ENCODE peak calls at places on chromosomes 2 and 18, in four cellular contexts. Y, L, S and V are unnamed samples.

GRCh38 chr2:216838146-216838545 is 21.7 kb downstream of the TNP1 start:
- DNase-seq in S (no peak), Y (no peak), L (peak), V (no peak)

GRCh38 chr2:201880620-201881381 is 74.5 kb downstream of the CDK15 start:
- DNase-seq in Y (no peak), L (no peak), S (no peak), V (no peak)

GRCh38 chr2:129253461-129253812 is 726.0 kb upstream of the RAB6C start:
- DNase-seq in L (no peak), S (no peak), Y (peak), V (no peak)

GRCh38 chr2:112840068-112840445 is 3.5 kb upstream of the IL1B start:
- DNase-seq in Y (no peak), L (no peak), S (no peak), V (no peak)

GRCh38 chr18:58313491-58314032 is 269.5 kb downstream of the NEDD4L start:
- DNase-seq in L (no peak), S (no peak), Y (no peak), V (no peak)

GRCh38 chr18:27785815-27786537 is 391.0 kb downstream of the CDH2 start:
- DNase-seq in Y (no peak), L (no peak), S (no peak), V (no peak)

GRCh38 chr2:189601043-189601442 is 20.5 kb upstream of the SLC40A1 start:
- DNase-seq in Y (peak), L (no peak), S (no peak), V (no peak)

GRCh38 chr2:4247796-4248195 is 544.4 kb downstream of the DCDC2C start:
- DNase-seq in Y (no peak), L (no peak), S (no peak), V (no peak)

GRCh38 chr2:233320470-233320869 is 12.9 kb downstream of the SAG start:
- DNase-seq in L (no peak), Y (no peak), S (no peak), V (no peak)

GRCh38 chr2:224086226-224086911 is 47.3 kb upstream of the SERPINE2 start:
- DNase-seq in L (no peak), S (no peak), Y (peak), V (no peak)

GRCh38 chr2:228094377-228094921 is 87.0 kb downstream of the SPHKAP start:
- DNase-seq in Y (no peak), L (no peak), S (no peak), V (no peak)

GRCh38 chr2:207480521-207481034 is 49.2 kb upstream of the CREB1 start:
- DNase-seq in L (no peak), Y (no peak), S (no peak), V (peak)

DNA sequence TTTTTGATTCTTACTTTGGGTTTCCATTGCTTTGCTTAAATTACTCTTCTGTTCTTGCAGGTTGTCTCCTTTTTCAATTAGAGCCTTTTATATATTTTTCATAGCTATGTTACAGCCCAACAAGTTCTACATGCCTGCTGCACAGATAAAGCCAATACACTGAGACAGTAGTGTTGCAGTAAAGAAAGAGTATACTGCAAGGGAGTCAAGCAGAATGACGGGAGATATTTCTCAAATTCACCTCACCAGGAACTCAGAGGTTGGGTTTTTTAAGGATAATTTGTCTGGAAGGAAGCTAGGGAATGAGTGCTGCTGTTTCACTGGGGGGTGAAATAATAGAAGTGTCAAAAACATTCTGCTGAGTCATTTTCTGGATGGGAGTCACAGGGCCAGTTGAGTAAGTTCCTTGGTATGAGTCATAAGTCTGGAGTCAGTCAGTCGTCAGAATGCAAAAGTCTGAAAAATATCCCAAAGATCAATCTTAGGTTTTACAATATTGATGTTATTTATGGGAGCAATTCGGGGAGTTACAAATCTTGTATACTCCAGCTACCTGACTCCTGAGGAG is 193.0 kb upstream of the RGPD4 start:
- DNase-seq in L (no peak), Y (peak), S (no peak), V (no peak)
- H3K27ac ChIP-seq in L (no peak), Y (no peak), S (no peak), V (no peak)

GRCh38 chr2:14720739-14721138 is 88.2 kb downstream of the LRATD1 start:
- DNase-seq in L (no peak), S (no peak), Y (no peak), V (no peak)

GRCh38 chr2:14720319-14720718 is 87.8 kb downstream of the LRATD1 start:
- DNase-seq in Y (peak), L (no peak), S (no peak), V (no peak)

GRCh38 chr2:14723684-14724083 is 91.2 kb downstream of the LRATD1 start:
- DNase-seq in Y (no peak), L (no peak), S (no peak), V (no peak)

GRCh38 chr2:14717131-14717530 is 84.6 kb downstream of the LRATD1 start:
- DNase-seq in Y (no peak), S (no peak), L (no peak), V (no peak)

DNA sequence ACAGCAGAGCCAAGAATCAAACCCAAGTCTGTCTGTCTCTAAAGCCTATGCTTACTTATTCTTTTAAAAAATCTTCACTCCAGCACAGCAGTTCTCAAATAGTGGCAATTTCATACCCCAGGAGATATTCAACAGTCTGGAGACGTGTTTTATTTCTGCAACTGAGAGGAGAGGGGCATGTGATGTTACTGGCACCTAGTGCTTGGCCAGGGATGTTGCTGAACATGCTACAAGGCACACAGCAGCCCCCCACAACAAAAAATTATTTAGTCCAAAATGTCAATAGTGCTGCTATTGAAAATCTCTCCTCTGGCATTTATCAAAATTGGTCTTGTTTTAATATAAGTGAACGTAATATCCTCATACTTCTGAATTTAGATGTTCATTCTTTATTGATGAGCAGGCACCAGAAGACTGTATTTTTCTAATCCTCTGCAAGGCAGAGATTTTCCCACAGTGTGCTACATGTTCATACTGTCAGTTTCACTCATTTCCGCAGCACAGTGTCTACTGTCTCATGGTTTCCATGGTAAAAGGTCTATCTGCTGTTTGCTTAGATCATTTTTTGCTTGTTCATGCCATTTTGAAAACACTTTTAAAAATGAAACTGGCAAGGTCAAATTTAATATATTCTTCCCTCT is 90.5 kb downstream of the LRATD1 start:
- DNase-seq in Y (no peak), L (no peak), S (no peak), V (no peak)
- TF ChIP-seq CTCF in Y (no peak), L (no peak), S (no peak), V (no peak)

DNA sequence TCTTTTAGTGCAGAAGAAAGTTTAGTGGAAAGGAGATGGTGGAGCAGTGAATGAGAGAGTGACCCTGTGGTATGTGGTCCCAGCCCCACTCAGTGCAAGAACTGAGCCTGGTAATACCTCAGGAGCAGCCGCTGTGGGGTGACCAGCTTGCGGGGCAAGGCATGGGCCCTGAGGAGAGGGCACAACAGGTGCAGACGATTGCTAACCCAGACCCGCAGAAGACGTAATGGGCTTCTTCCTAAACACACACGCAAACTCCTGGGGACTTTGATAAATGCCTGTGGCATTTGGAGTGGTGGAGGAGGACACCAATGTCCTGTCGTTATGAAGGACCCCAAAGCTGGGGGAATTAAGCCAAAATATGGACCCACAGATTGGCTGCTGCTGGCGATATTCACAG is 78.7 kb downstream of the GFPT1 start:
- DNase-seq in S (no peak), Y (no peak), L (no peak), V (no peak)
- H3K27ac ChIP-seq in S (no peak), Y (peak), L (peak), V (peak)

GRCh38 chr2:105278654-105279053 is 37.1 kb downstream of the GPR45 start:
- DNase-seq in S (no peak), L (no peak), Y (no peak), V (no peak)
- TF ChIP-seq CTCF in S (no peak), L (no peak), Y (no peak), V (no peak)

GRCh38 chr2:105380432-105381118 is 18.3 kb downstream of the FHL2 start:
- DNase-seq in S (no peak), L (no peak), Y (no peak), V (peak)

GRCh38 chr2:105378921-105379383 is 19.9 kb downstream of the FHL2 start:
- DNase-seq in Y (no peak), S (no peak), L (no peak), V (peak)

GRCh38 chr2:105378276-105378840 is 20.5 kb downstream of the FHL2 start:
- DNase-seq in Y (no peak), L (no peak), S (no peak), V (no peak)

GRCh38 chr2:105381119-105381668 is 17.7 kb downstream of the FHL2 start:
- DNase-seq in L (no peak), S (no peak), Y (no peak), V (peak)

GRCh38 chr2:105379741-105380186 is 19.1 kb downstream of the FHL2 start:
- DNase-seq in Y (no peak), S (no peak), L (no peak), V (peak)
- H3K27ac ChIP-seq in Y (peak), S (no peak), L (peak), V (no peak)